ENCODE peak calls at places on chromosome 22, in ten cellular contexts. G is transverse colon; I is HEK293T; K is activated CD4-positive, alpha-beta T cell treated with anti-CD3 and anti-CD28 coated beads, Interleukin-2, amount 50 U/mL, for 1 hour; N is islet precursor cell; H is CD8-positive, alpha-beta T cell; E is lower lobe of right lung; W is GM23248; T is GOT3; V is kidney tubule cell. J is an unnamed sample.

GRCh38 chr22:28761449-28761755 is 11.1 kb upstream of the CCDC117 start:
- DNase-seq in G (no peak), I (no peak), K (no peak), N (no peak), H (no peak), E (no peak), W (no peak), T (no peak), V (no peak), J (no peak)

GRCh38 chr22:32852346-32853251 is 51.1 kb downstream of the TIMP3 start:
- DNase-seq in G (no peak), I (no peak), K (no peak), N (no peak), H (no peak), E (no peak), W (no peak), T (no peak), V (no peak), J (no peak)

GRCh38 chr22:36197065-36197440 is 4.6 kb downstream of the APOL4 start:
- DNase-seq in G (peak; percentile 42), I (no peak), K (no peak), N (peak; percentile 96), H (no peak), E (no peak), W (peak; percentile 47), T (no peak), V (no peak), J (no peak)

GRCh38 chr22:45473626-45474237 is 29.0 kb upstream of the FBLN1 start:
- DNase-seq in G (no peak), I (no peak), K (no peak), N (peak; percentile 71), H (no peak), E (peak; percentile 6), W (no peak), T (no peak), V (no peak), J (no peak)

GRCh38 chr22:38186429-38186828 is 4.8 kb upstream of the PLA2G6 start:
- DNase-seq in G (no peak), I (no peak), K (no peak), N (peak; percentile 54), H (no peak), E (no peak), W (no peak), T (no peak), V (no peak), J (no peak)

GRCh38 chr22:43862074-43862881 is at the start of gene SULT4A1:
- DNase-seq in G (no peak), I (peak; percentile 90), K (no peak), N (no peak), H (no peak), E (no peak), W (peak; percentile 46), T (no peak), V (peak; percentile 5), J (no peak)

GRCh38 chr22:31139866-31140716 is at the start of gene PLA2G3:
- DNase-seq in G (no peak), I (no peak), K (no peak), N (peak; percentile 94), H (no peak), E (peak; percentile 91), W (peak; percentile 33), T (no peak), V (no peak), J (no peak)

GRCh38 chr22:21726650-21727049 is 8.9 kb downstream of the YPEL1 start:
- DNase-seq in G (peak; percentile 17), I (peak; percentile 75), K (no peak), N (peak; percentile 87), H (no peak), E (no peak), W (no peak), T (no peak), V (no peak), J (no peak)

GRCh38 chr22:48234011-48234410 is 1471.6 kb downstream of the TBC1D22A start:
- DNase-seq in G (no peak), I (no peak), K (no peak), N (peak; percentile 78), H (no peak), E (no peak), W (no peak), T (no peak), V (no peak), J (no peak)

GRCh38 chr22:49212002-49212401 is 615.7 kb downstream of the BRD1 start:
- DNase-seq in G (no peak), I (no peak), K (no peak), N (peak; percentile 14), H (no peak), E (peak; percentile 10), W (no peak), T (no peak), V (no peak), J (no peak)

GRCh38 chr22:50146440-50147228 is 23.9 kb upstream of the PANX2 start:
- DNase-seq in G (peak; percentile 58), I (peak; percentile 18), K (no peak), N (no peak), H (no peak), E (peak; percentile 60), W (peak; percentile 42), T (peak; percentile 33), V (peak; percentile 79), J (no peak)

GRCh38 chr22:39241632-39242388 is 3.0 kb downstream of the PDGFB start:
- DNase-seq in G (no peak), I (no peak), K (peak; percentile 57), N (no peak), H (peak; percentile 29), E (no peak), W (peak; percentile 21), T (no peak), V (peak; percentile 36), J (no peak)

GRCh38 chr22:27686534-27686933 is 115.0 kb downstream of the MN1 start:
- DNase-seq in G (peak; percentile 34), I (no peak), K (no peak), N (peak; percentile 92), H (no peak), E (no peak), W (peak; percentile 92), T (peak; percentile 12), V (peak; percentile 49), J (no peak)

GRCh38 chr22:46070722-46071450 is 79.4 kb upstream of the PPARA start:
- DNase-seq in G (peak; percentile 68), I (peak; percentile 65), K (peak; percentile 47), N (no peak), H (no peak), E (peak; percentile 80), W (peak; percentile 83), T (no peak), V (peak; percentile 86), J (no peak)

GRCh38 chr22:38927033-38927789 is 30.2 kb upstream of the APOBEC3A start:
- DNase-seq in G (peak; percentile 88), I (peak; percentile 80), K (peak; percentile 29), N (peak; percentile 88), H (no peak), E (peak; percentile 88), W (peak; percentile 74), T (no peak), V (peak; percentile 78), J (no peak)

GRCh38 chr22:31857247-31857646 is 87.1 kb upstream of the YWHAH start:
- DNase-seq in G (no peak), I (peak; percentile 48), K (no peak), N (peak; percentile 96), H (no peak), E (no peak), W (no peak), T (no peak), V (peak; percentile 50), J (no peak)

GRCh38 chr22:28799834-28800307 is 498 bp downstream of the XBP1 start:
- DNase-seq in G (peak; percentile 73), I (peak; percentile 62), K (peak; percentile 24), N (peak; percentile 65), H (no peak), E (peak; percentile 83), W (peak; percentile 83), T (peak; percentile 70), V (peak; percentile 69), J (peak; percentile 43)

GRCh38 chr22:44491666-44492405 is 6.2 kb downstream of the RTL6 start:
- DNase-seq in G (no peak), I (no peak), K (no peak), N (no peak), H (no peak), E (peak; percentile 25), W (no peak), T (no peak), V (no peak), J (no peak)

GRCh38 chr22:21669026-21669425 is 3.2 kb downstream of the PPIL2 start:
- DNase-seq in G (no peak), I (no peak), K (no peak), N (no peak), H (no peak), E (no peak), W (no peak), T (no peak), V (peak; percentile 39), J (no peak)

GRCh38 chr22:47474895-47475294 is 712.4 kb downstream of the TBC1D22A start:
- DNase-seq in G (no peak), I (no peak), K (no peak), N (no peak), H (no peak), E (no peak), W (no peak), T (no peak), V (no peak), J (no peak)

GRCh38 chr22:37731804-37732471 is 35.1 kb downstream of the TRIOBP start:
- DNase-seq in G (peak; percentile 63), I (no peak), K (no peak), N (no peak), H (no peak), E (no peak), W (no peak), T (no peak), V (peak; percentile 66), J (no peak)

GRCh38 chr22:41152902-41153301 is 52.2 kb upstream of the L3MBTL2 start:
- DNase-seq in G (no peak), I (no peak), K (no peak), N (no peak), H (no peak), E (no peak), W (no peak), T (no peak), V (no peak), J (no peak)

GRCh38 chr22:31603081-31603525 is 58.9 kb downstream of the PISD start:
- DNase-seq in G (no peak), I (no peak), K (no peak), N (no peak), H (no peak), E (no peak), W (no peak), T (no peak), V (peak; percentile 70), J (no peak)

GRCh38 chr22:45008853-45009751 is 703 bp downstream of the PHF21B start:
- DNase-seq in G (no peak), I (no peak), K (no peak), N (peak; percentile 64), H (no peak), E (no peak), W (peak; percentile 32), T (no peak), V (no peak), J (no peak)

GRCh38 chr22:37343343-37343742 is 61.0 kb downstream of the CYTH4 start:
- DNase-seq in G (no peak), I (no peak), K (no peak), N (no peak), H (no peak), E (no peak), W (no peak), T (no peak), V (no peak), J (no peak)

GRCh38 chr22:35711336-35711735 is 6.3 kb upstream of the APOL5 start:
- DNase-seq in G (no peak), I (no peak), K (no peak), N (no peak), H (no peak), E (no peak), W (no peak), T (no peak), V (no peak), J (no peak)

GRCh38 chr22:17974703-17975372 is 49.5 kb downstream of the MICAL3 start:
- DNase-seq in G (no peak), I (no peak), K (no peak), N (no peak), H (no peak), E (no peak), W (no peak), T (no peak), V (no peak), J (no peak)

GRCh38 chr22:23773247-23774113 is 831 bp downstream of the MMP11 start:
- DNase-seq in G (no peak), I (no peak), K (no peak), N (peak; percentile 79), H (no peak), E (no peak), W (no peak), T (no peak), V (no peak), J (no peak)